ENCODE peak calls at places on chromosomes 6 and 20, in eight cellular contexts. A is stimulated activated CD8-positive, alpha-beta memory T cell treated with anti-CD3 and anti-CD28 coated beads, Interleukin-7, amount 100 ng/mL, for 4 hours; L is osteocyte; S is T-helper 9 cell; B is NCI-H1417; J is body of pancreas; Z is DND-41; H is activated effector memory CD4-positive, alpha-beta T cell treated with Interleukin-2 at 50 U/mL for 16 hours. V is an unnamed sample.

GRCh38 chr6:32664827-32665362 is 1.6 kb downstream of the HLA-DQB1 start:
- DNase-seq in S (peak; percentile 26), J (peak; percentile 9), B (peak; percentile 43), Z (no peak), A (peak; percentile 50), L (no peak), H (no peak), V (peak; percentile 34)

GRCh38 chr6:36998723-36999466 is 6.6 kb upstream of the FGD2 start:
- DNase-seq in B (peak; percentile 90), L (no peak), Z (no peak), S (no peak), J (no peak), H (no peak), A (no peak), V (no peak)

GRCh38 chr6:25628471-25629201 is 23.4 kb upstream of the SCGN start:
- DNase-seq in S (no peak), L (no peak), B (no peak), A (no peak), H (no peak), Z (no peak), J (no peak), V (no peak)

GRCh38 chr20:42974347-42974746 is 215.4 kb downstream of the PTPRT start:
- DNase-seq in Z (no peak), S (no peak), A (no peak), B (no peak), L (no peak), H (no peak), J (no peak), V (no peak)

GRCh38 chr6:163170294-163170883 is 244.1 kb upstream of the QKI start:
- DNase-seq in B (no peak), J (no peak), A (no peak), L (peak; percentile 66), S (no peak), Z (peak; percentile 20), H (no peak), V (no peak)

GRCh38 chr20:63735859-63736718 is at the start of gene LIME1:
- DNase-seq in S (peak; percentile 69), A (peak; percentile 72), J (no peak), L (no peak), H (peak; percentile 77), Z (peak; percentile 76), B (no peak), V (peak; percentile 53)

GRCh38 chr6:28659250-28659566 is 133.5 kb downstream of the GPX5 start:
- DNase-seq in A (no peak), L (no peak), B (no peak), Z (no peak), J (no peak), S (no peak), H (no peak), V (no peak)

GRCh38 chr20:3805594-3806264 is 9.6 kb downstream of the CDC25B start:
- DNase-seq in L (no peak), J (no peak), H (no peak), Z (no peak), B (no peak), S (no peak), A (no peak), V (no peak)

GRCh38 chr20:45341939-45342862 is 6.0 kb downstream of the SDC4 start:
- DNase-seq in A (no peak), S (no peak), H (no peak), L (no peak), J (peak; percentile 91), Z (no peak), B (no peak), V (no peak)

GRCh38 chr6:152905551-152906299 is 77.1 kb downstream of the FBXO5 start:
- DNase-seq in J (no peak), S (no peak), H (no peak), Z (no peak), B (no peak), L (no peak), A (no peak), V (no peak)

GRCh38 chr20:33526769-33527168 is 36.9 kb downstream of the CBFA2T2 start:
- DNase-seq in J (no peak), Z (no peak), L (no peak), A (no peak), H (no peak), B (no peak), S (no peak), V (no peak)

V was measured in activated T-helper 1 cell treated with anti-CD3 and anti-CD28 coated beads, Interleukin-12 subunit alpha, Interleukin-12 subunit beta, Interleukin-2, Interleukin-4 antibody, amounts not matched to agents 30 ng/mL and 10 ng/mL and 1 ng/mL, durations not matched to agents 14 hours and 24 hours and 36 hours.